ENCODE peak calls at places on chromosomes 2 and 18, in eight cellular contexts. O is CD8-positive, alpha-beta T cell; R is RWPE1; G is activated CD4-positive, alpha-beta T cell treated with anti-CD3 and anti-CD28 coated beads, Interleukin-2, amount 10 ng/mL, durations not matched to agents 7 days and 5 days; Q is right cardiac atrium; L is germinal center; A is ELF-1; S is stimulated activated naive CD4-positive, alpha-beta T cell. H is an unnamed sample.

GRCh38 chr2:26892916-26893524 is 45.1 kb downstream of the DPYSL5 start:
- DNase-seq in O (no peak), R (no peak), G (no peak), Q (no peak), L (no peak), A (no peak), S (no peak), H (no peak)

GRCh38 chr2:152925540-152926448 is 207.4 kb downstream of the ARL6IP6 start:
- DNase-seq in O (no peak), R (peak; percentile 22), G (peak; percentile 57), Q (peak; percentile 39), L (peak; percentile 21), A (peak; percentile 91), S (no peak), H (peak; percentile 45)

GRCh38 chr2:11701206-11701605 is 31.2 kb upstream of the NTSR2 start:
- DNase-seq in O (no peak), R (no peak), G (no peak), Q (no peak), L (no peak), A (no peak), S (no peak), H (no peak)

GRCh38 chr2:156004460-156004859 is 328.1 kb downstream of the NR4A2 start:
- DNase-seq in O (no peak), R (no peak), G (no peak), Q (no peak), L (no peak), A (peak; percentile 35), S (no peak), H (no peak)

GRCh38 chr2:120261387-120262006 is 8.8 kb downstream of the RALB start:
- DNase-seq in O (no peak), R (no peak), G (no peak), Q (no peak), L (no peak), A (no peak), S (no peak), H (peak; percentile 78)

GRCh38 chr2:14524041-14524802 is 108.3 kb upstream of the LRATD1 start:
- DNase-seq in O (no peak), R (peak; percentile 70), G (no peak), Q (no peak), L (no peak), A (no peak), S (no peak), H (no peak)

GRCh38 chr2:50752228-50752627 is 279.7 kb downstream of the NRXN1 start:
- DNase-seq in O (no peak), R (no peak), G (no peak), Q (no peak), L (no peak), A (no peak), S (no peak), H (no peak)

GRCh38 chr2:239495816-239496371 is 95.1 kb upstream of the HDAC4 start:
- DNase-seq in O (no peak), R (no peak), G (no peak), Q (no peak), L (no peak), A (no peak), S (no peak), H (no peak)

GRCh38 chr2:168434164-168434563 is 21.9 kb upstream of the CERS6 start:
- DNase-seq in O (no peak), R (no peak), G (no peak), Q (peak; percentile 15), L (no peak), A (no peak), S (no peak), H (no peak)

GRCh38 chr2:74457129-74457548 is 1.1 kb upstream of the WBP1 start:
- DNase-seq in O (no peak), R (no peak), G (no peak), Q (no peak), L (no peak), A (no peak), S (no peak), H (no peak)

GRCh38 chr2:55862269-55862668 is 61.3 kb downstream of the EFEMP1 start:
- DNase-seq in O (no peak), R (peak; percentile 64), G (no peak), Q (peak; percentile 39), L (no peak), A (no peak), S (no peak), H (no peak)

GRCh38 chr2:179861027-179861776 is at the start of gene ZNF385B:
- DNase-seq in O (no peak), R (peak; percentile 3), G (no peak), Q (peak; percentile 22), L (peak; percentile 30), A (peak; percentile 46), S (no peak), H (peak; percentile 37)

GRCh38 chr2:162075689-162076132 is 1.7 kb upstream of the DPP4 start:
- DNase-seq in O (no peak), R (no peak), G (no peak), Q (no peak), L (no peak), A (no peak), S (no peak), H (no peak)

GRCh38 chr2:239303711-239304532 is 96.9 kb downstream of the HDAC4 start:
- DNase-seq in O (no peak), R (no peak), G (no peak), Q (no peak), L (no peak), A (no peak), S (no peak), H (peak; percentile 58)

GRCh38 chr2:15984367-15985255 is 44.3 kb downstream of the MYCN start:
- DNase-seq in O (no peak), R (no peak), G (no peak), Q (peak; percentile 37), L (no peak), A (no peak), S (no peak), H (no peak)

GRCh38 chr2:179569834-179570233 is 291.6 kb downstream of the ZNF385B start:
- DNase-seq in O (no peak), R (peak; percentile 46), G (no peak), Q (no peak), L (no peak), A (no peak), S (no peak), H (no peak)

GRCh38 chr2:231397928-231398294 is 2.4 kb downstream of the B3GNT7 start:
- DNase-seq in O (no peak), R (no peak), G (no peak), Q (no peak), L (no peak), A (no peak), S (no peak), H (no peak)

GRCh38 chr2:240579771-240580614 is 6.5 kb upstream of the CAPN10 start:
- DNase-seq in O (peak; percentile 53), R (peak; percentile 78), G (peak; percentile 77), Q (peak; percentile 71), L (no peak), A (peak; percentile 52), S (peak; percentile 72), H (peak; percentile 45)

GRCh38 chr2:109349555-109350430 is 220.8 kb downstream of the SH3RF3 start:
- DNase-seq in O (no peak), R (no peak), G (no peak), Q (no peak), L (no peak), A (peak; percentile 9), S (no peak), H (no peak)

GRCh38 chr2:158893057-158893456 is 75.4 kb upstream of the TANC1 start:
- DNase-seq in O (no peak), R (peak; percentile 87), G (no peak), Q (no peak), L (no peak), A (no peak), S (no peak), H (no peak)

GRCh38 chr2:172597191-172597842 is 41.4 kb downstream of the PDK1 start:
- DNase-seq in O (no peak), R (no peak), G (no peak), Q (no peak), L (no peak), A (no peak), S (no peak), H (no peak)

GRCh38 chr2:221133941-221134340 is 438.2 kb downstream of the EPHA4 start:
- DNase-seq in O (no peak), R (peak; percentile 4), G (no peak), Q (no peak), L (no peak), A (no peak), S (no peak), H (no peak)

GRCh38 chr18:79625924-79626561 is 53.6 kb upstream of the CTDP1 start:
- DNase-seq in O (no peak), R (no peak), G (no peak), Q (no peak), L (no peak), A (no peak), S (no peak), H (no peak)

GRCh38 chr2:74893332-74893731 is 59.4 kb downstream of the HK2 start:
- DNase-seq in O (no peak), R (peak; percentile 56), G (no peak), Q (no peak), L (no peak), A (no peak), S (no peak), H (no peak)

GRCh38 chr2:3492951-3493609 is 26.3 kb downstream of the ADI1 start:
- DNase-seq in O (no peak), R (peak; percentile 26), G (no peak), Q (no peak), L (no peak), A (no peak), S (no peak), H (no peak)

GRCh38 chr2:212987492-212987891 is 163.9 kb downstream of the IKZF2 start:
- DNase-seq in O (no peak), R (no peak), G (no peak), Q (no peak), L (no peak), A (no peak), S (no peak), H (no peak)

GRCh38 chr18:3117493-3118192 is 102.1 kb downstream of the MYOM1 start:
- DNase-seq in O (no peak), R (peak; percentile 40), G (no peak), Q (no peak), L (no peak), A (no peak), S (no peak), H (no peak)

GRCh38 chr18:31744661-31745060 is 16.0 kb downstream of the SLC25A52 start:
- DNase-seq in O (no peak), R (no peak), G (no peak), Q (no peak), L (no peak), A (no peak), S (no peak), H (no peak)

GRCh38 chr18:59884331-59884730 is 15.5 kb upstream of the PMAIP1 start:
- DNase-seq in O (no peak), R (no peak), G (no peak), Q (no peak), L (no peak), A (no peak), S (no peak), H (no peak)

GRCh38 chr18:49273201-49273880 is 187.1 kb downstream of the DYM start:
- DNase-seq in O (no peak), R (no peak), G (no peak), Q (no peak), L (no peak), A (no peak), S (no peak), H (no peak)

GRCh38 chr18:22591231-22591630 is 173.5 kb upstream of the CTAGE1 start:
- DNase-seq in O (no peak), R (peak; percentile 4), G (no peak), Q (no peak), L (no peak), A (no peak), S (no peak), H (no peak)

GRCh38 chr2:289362-290089 is 1.6 kb upstream of the ALKAL2 start:
- DNase-seq in O (no peak), R (no peak), G (no peak), Q (peak; percentile 15), L (no peak), A (peak; percentile 41), S (no peak), H (peak; percentile 36)

H was measured in GM13977.